ENCODE peak calls at places on chromosome 1, in six cellular contexts. P is activated CD4-positive, alpha-beta T cell treated with anti-CD3 and anti-CD28 coated beads, Interleukin-2, amount 50 U/mL, for 4 hours; W is kidney tubule cell; M is left ventricle myocardium superior; O is colonic mucosa; G is effector memory CD4-positive, alpha-beta T cell. Z is an unnamed sample.

GRCh38 chr1:40316595-40317393 is at the start of gene COL9A2:
- DNase-seq in P (peak), W (peak), M (peak), O (no peak), G (peak), Z (no peak)

GRCh38 chr1:47894718-47895393 is 102.3 kb downstream of the TRABD2B start:
- DNase-seq in P (no peak), W (peak), M (no peak), O (peak), G (no peak), Z (peak)

GRCh38 chr1:158112994-158113758 is 67.5 kb upstream of the CD1D start:
- DNase-seq in P (peak), W (peak), M (peak), O (peak), G (no peak), Z (peak)

GRCh38 chr1:62398377-62398776 is 38.5 kb upstream of the USP1 start:
- DNase-seq in P (no peak), W (peak), M (no peak), O (no peak), G (no peak), Z (no peak)

GRCh38 chr1:147640553-147641165 is 29.7 kb downstream of the ACP6 start:
- DNase-seq in P (peak), W (peak), M (peak), O (peak), G (peak), Z (peak)

GRCh38 chr1:42957880-42958487 is 684 bp downstream of the SLC2A1 start:
- DNase-seq in P (peak), W (peak), M (peak), O (no peak), G (peak), Z (peak)

GRCh38 chr1:21673277-21673780 is 4.2 kb upstream of the RAP1GAP start:
- DNase-seq in P (no peak), W (peak), M (peak), O (peak), G (no peak), Z (no peak)

GRCh38 chr1:1536938-1537546 is 3.4 kb downstream of the TMEM240 start:
- DNase-seq in P (no peak), W (no peak), M (no peak), O (no peak), G (no peak), Z (no peak)

GRCh38 chr1:202683029-202683428 is 27.2 kb downstream of the SYT2 start:
- DNase-seq in P (no peak), W (no peak), M (no peak), O (no peak), G (no peak), Z (no peak)

GRCh38 chr1:44694863-44695478 is 20.5 kb downstream of the ARMH1 start:
- DNase-seq in P (no peak), W (no peak), M (no peak), O (no peak), G (no peak), Z (no peak)

GRCh38 chr1:53176452-53177344 is 19.9 kb upstream of the CPT2 start:
- DNase-seq in P (no peak), W (no peak), M (peak), O (no peak), G (no peak), Z (peak)

GRCh38 chr1:162033445-162033844 is 9.8 kb upstream of the OLFML2B start:
- DNase-seq in P (no peak), W (peak), M (peak), O (no peak), G (no peak), Z (no peak)

GRCh38 chr1:216216304-216216703 is 206.9 kb downstream of the USH2A start:
- DNase-seq in P (no peak), W (no peak), M (no peak), O (no peak), G (no peak), Z (no peak)